ENCODE peak calls at places on chromosome 16, in seven cellular contexts. One of them, this sample, is unnamed.

GRCh38 chr16:87201052-87201451 is 116.1 kb downstream of the C16orf95 start:
- DNase-seq in CD8-positive, alpha-beta T cell: no peak
- DNase-seq in IMR-90: peak; percentile 99
- DNase-seq in esophagus muscularis mucosa: no peak
- DNase-seq in GM23338: no peak
- DNase-seq in HCT116: no peak
- DNase-seq in substantia nigra: no peak
- DNase-seq in this sample: peak; percentile 20

GRCh38 chr16:51540259-51540658 is 389.2 kb upstream of the SALL1 start:
- DNase-seq in HCT116: no peak
- DNase-seq in esophagus muscularis mucosa: peak; percentile 53
- DNase-seq in GM23338: no peak
- DNase-seq in IMR-90: peak; percentile 29
- DNase-seq in substantia nigra: no peak
- DNase-seq in CD8-positive, alpha-beta T cell: no peak
- DNase-seq in this sample: no peak

GRCh38 chr16:4679156-4679853 is 14.1 kb upstream of the NUDT16L1 start:
- DNase-seq in CD8-positive, alpha-beta T cell: no peak
- DNase-seq in HCT116: no peak
- DNase-seq in esophagus muscularis mucosa: no peak
- DNase-seq in substantia nigra: no peak
- DNase-seq in IMR-90: no peak
- DNase-seq in GM23338: no peak
- DNase-seq in this sample: no peak

GRCh38 chr16:56382901-56383355 is 42.4 kb downstream of the AMFR start:
- DNase-seq in esophagus muscularis mucosa: no peak
- DNase-seq in substantia nigra: no peak
- DNase-seq in CD8-positive, alpha-beta T cell: no peak
- DNase-seq in HCT116: no peak
- DNase-seq in IMR-90: peak; percentile 87
- DNase-seq in GM23338: no peak
- DNase-seq in this sample: peak; percentile 54

GRCh38 chr16:86343733-86344585 is 166.4 kb upstream of the FOXF1 start:
- DNase-seq in CD8-positive, alpha-beta T cell: no peak
- DNase-seq in IMR-90: peak; percentile 54
- DNase-seq in HCT116: no peak
- DNase-seq in esophagus muscularis mucosa: no peak
- DNase-seq in GM23338: no peak
- DNase-seq in substantia nigra: no peak
- DNase-seq in this sample: no peak

GRCh38 chr16:67428146-67428731 is 2.7 kb upstream of the HSD11B2 start:
- DNase-seq in HCT116: peak; percentile 42
- DNase-seq in esophagus muscularis mucosa: no peak
- DNase-seq in GM23338: peak; percentile 94
- DNase-seq in substantia nigra: peak; percentile 46
- DNase-seq in CD8-positive, alpha-beta T cell: peak; percentile 25
- DNase-seq in IMR-90: peak; percentile 47
- DNase-seq in this sample: no peak

GRCh38 chr16:57301126-57301817 is 16.8 kb upstream of the PLLP start:
- DNase-seq in substantia nigra: no peak
- DNase-seq in HCT116: no peak
- DNase-seq in GM23338: peak; percentile 65
- DNase-seq in esophagus muscularis mucosa: no peak
- DNase-seq in CD8-positive, alpha-beta T cell: no peak
- DNase-seq in IMR-90: no peak
- DNase-seq in this sample: no peak

GRCh38 chr16:85235988-85236831 is 123.9 kb upstream of the CIBAR2 start:
- DNase-seq in GM23338: no peak
- DNase-seq in substantia nigra: no peak
- DNase-seq in IMR-90: no peak
- DNase-seq in esophagus muscularis mucosa: no peak
- DNase-seq in HCT116: no peak
- DNase-seq in CD8-positive, alpha-beta T cell: no peak
- DNase-seq in this sample: no peak

GRCh38 chr16:56116577-56116964 is 74.7 kb upstream of the GNAO1 start:
- DNase-seq in IMR-90: no peak
- DNase-seq in HCT116: no peak
- DNase-seq in esophagus muscularis mucosa: no peak
- DNase-seq in substantia nigra: no peak
- DNase-seq in GM23338: peak; percentile 45
- DNase-seq in CD8-positive, alpha-beta T cell: no peak
- DNase-seq in this sample: no peak

GRCh38 chr16:53817812-53818211 is 113.9 kb downstream of the FTO start:
- DNase-seq in HCT116: no peak
- DNase-seq in GM23338: no peak
- DNase-seq in substantia nigra: no peak
- DNase-seq in IMR-90: peak; percentile 44
- DNase-seq in CD8-positive, alpha-beta T cell: no peak
- DNase-seq in esophagus muscularis mucosa: no peak
- DNase-seq in this sample: no peak

GRCh38 chr16:67431077-67431804 is at the start of gene HSD11B2:
- DNase-seq in IMR-90: peak; percentile 45
- DNase-seq in GM23338: peak; percentile 83
- DNase-seq in substantia nigra: peak; percentile 35
- DNase-seq in esophagus muscularis mucosa: no peak
- DNase-seq in HCT116: peak; percentile 40
- DNase-seq in CD8-positive, alpha-beta T cell: no peak
- DNase-seq in this sample: no peak

GRCh38 chr16:2979669-2980226 is 498 bp downstream of the PKMYT1 start:
- DNase-seq in GM23338: peak; percentile 46
- DNase-seq in esophagus muscularis mucosa: no peak
- DNase-seq in CD8-positive, alpha-beta T cell: no peak
- DNase-seq in IMR-90: peak; percentile 2
- DNase-seq in HCT116: no peak
- DNase-seq in substantia nigra: no peak
- DNase-seq in this sample: no peak

GRCh38 chr16:16030449-16030848 is 81.0 kb downstream of the ABCC1 start:
- DNase-seq in CD8-positive, alpha-beta T cell: no peak
- DNase-seq in GM23338: no peak
- DNase-seq in HCT116: no peak
- DNase-seq in IMR-90: no peak
- DNase-seq in substantia nigra: no peak
- DNase-seq in esophagus muscularis mucosa: no peak
- DNase-seq in this sample: no peak

GRCh38 chr16:76943936-76944335 is 247.1 kb upstream of the MON1B start:
- DNase-seq in CD8-positive, alpha-beta T cell: no peak
- DNase-seq in GM23338: no peak
- DNase-seq in esophagus muscularis mucosa: no peak
- DNase-seq in IMR-90: no peak
- DNase-seq in HCT116: no peak
- DNase-seq in substantia nigra: no peak
- DNase-seq in this sample: no peak

GRCh38 chr16:30005341-30006094 is 5.3 kb downstream of the DOC2A start:
- DNase-seq in HCT116: no peak
- DNase-seq in CD8-positive, alpha-beta T cell: peak; percentile 17
- DNase-seq in GM23338: peak; percentile 79
- DNase-seq in IMR-90: peak; percentile 31
- DNase-seq in esophagus muscularis mucosa: no peak
- DNase-seq in substantia nigra: no peak
- DNase-seq in this sample: no peak

GRCh38 chr16:9836118-9836736 is 346.0 kb downstream of the GRIN2A start:
- DNase-seq in esophagus muscularis mucosa: peak; percentile 12
- DNase-seq in HCT116: no peak
- DNase-seq in CD8-positive, alpha-beta T cell: no peak
- DNase-seq in GM23338: peak; percentile 72
- DNase-seq in substantia nigra: no peak
- DNase-seq in IMR-90: no peak
- DNase-seq in this sample: no peak

GRCh38 chr16:73319747-73320146 is 271.8 kb upstream of the ZFHX3 start:
- DNase-seq in esophagus muscularis mucosa: no peak
- DNase-seq in GM23338: peak; percentile 34
- DNase-seq in HCT116: no peak
- DNase-seq in CD8-positive, alpha-beta T cell: no peak
- DNase-seq in IMR-90: no peak
- DNase-seq in substantia nigra: no peak
- DNase-seq in this sample: no peak

GRCh38 chr16:9091867-9092281 is 430 bp downstream of the HAPSTR1 start:
- DNase-seq in IMR-90: no peak
- DNase-seq in GM23338: no peak
- DNase-seq in HCT116: no peak
- DNase-seq in esophagus muscularis mucosa: no peak
- DNase-seq in CD8-positive, alpha-beta T cell: peak; percentile 21
- DNase-seq in substantia nigra: peak; percentile 60
- DNase-seq in this sample: no peak

GRCh38 chr16:19718624-19718965 is 524 bp downstream of the IQCK start:
- DNase-seq in HCT116: no peak
- DNase-seq in esophagus muscularis mucosa: no peak
- DNase-seq in IMR-90: peak; percentile 9
- DNase-seq in substantia nigra: no peak
- DNase-seq in CD8-positive, alpha-beta T cell: no peak
- DNase-seq in GM23338: peak; percentile 83
- DNase-seq in this sample: no peak

GRCh38 chr16:64629622-64630021 is 492.2 kb downstream of the CDH11 start:
- DNase-seq in CD8-positive, alpha-beta T cell: no peak
- DNase-seq in GM23338: no peak
- DNase-seq in substantia nigra: no peak
- DNase-seq in IMR-90: no peak
- DNase-seq in esophagus muscularis mucosa: no peak
- DNase-seq in HCT116: no peak
- DNase-seq in this sample: no peak

GRCh38 chr16:60636117-60636516 is 1400.1 kb downstream of the CDH8 start:
- DNase-seq in GM23338: peak; percentile 48
- DNase-seq in CD8-positive, alpha-beta T cell: no peak
- DNase-seq in substantia nigra: no peak
- DNase-seq in HCT116: no peak
- DNase-seq in esophagus muscularis mucosa: no peak
- DNase-seq in IMR-90: no peak
- DNase-seq in this sample: no peak

GRCh38 chr16:28590384-28591340 is 6.2 kb downstream of the SULT1A2 start:
- DNase-seq in CD8-positive, alpha-beta T cell: no peak
- DNase-seq in esophagus muscularis mucosa: no peak
- DNase-seq in substantia nigra: no peak
- DNase-seq in HCT116: no peak
- DNase-seq in IMR-90: no peak
- DNase-seq in GM23338: no peak
- DNase-seq in this sample: no peak

GRCh38 chr16:47612711-47613110 is 151.6 kb downstream of the PHKB start:
- DNase-seq in CD8-positive, alpha-beta T cell: no peak
- DNase-seq in esophagus muscularis mucosa: no peak
- DNase-seq in GM23338: no peak
- DNase-seq in IMR-90: peak; percentile 26
- DNase-seq in substantia nigra: no peak
- DNase-seq in HCT116: no peak
- DNase-seq in this sample: peak; percentile 14

GRCh38 chr16:11149011-11149616 is 106.9 kb downstream of the SOCS1 start:
- DNase-seq in HCT116: no peak
- DNase-seq in substantia nigra: no peak
- DNase-seq in IMR-90: peak; percentile 27
- DNase-seq in GM23338: no peak
- DNase-seq in esophagus muscularis mucosa: no peak
- DNase-seq in CD8-positive, alpha-beta T cell: no peak
- DNase-seq in this sample: no peak

GRCh38 chr16:74730049-74730683 is 29.5 kb upstream of the MLKL start:
- DNase-seq in GM23338: no peak
- DNase-seq in IMR-90: no peak
- DNase-seq in CD8-positive, alpha-beta T cell: no peak
- DNase-seq in substantia nigra: no peak
- DNase-seq in esophagus muscularis mucosa: no peak
- DNase-seq in HCT116: no peak
- DNase-seq in this sample: peak; percentile 64
- H3K27ac ChIP-seq in GM23338: no peak overlapping the region
- H3K27ac ChIP-seq in IMR-90: no peak overlapping the region
- H3K27ac ChIP-seq in CD8-positive, alpha-beta T cell: no peak overlapping the region
- H3K27ac ChIP-seq in substantia nigra: peak overlapping the region; percentile 90
- H3K27ac ChIP-seq in esophagus muscularis mucosa: no peak overlapping the region
- H3K27ac ChIP-seq in HCT116: no peak overlapping the region
- H3K27ac ChIP-seq in this sample: peak overlapping the region; percentile 55

GRCh38 chr16:90083139-90083538 is 6.0 kb upstream of the PRDM7 start:
- DNase-seq in CD8-positive, alpha-beta T cell: no peak
- DNase-seq in HCT116: no peak
- DNase-seq in esophagus muscularis mucosa: no peak
- DNase-seq in substantia nigra: no peak
- DNase-seq in IMR-90: no peak
- DNase-seq in GM23338: no peak
- DNase-seq in this sample: no peak

GRCh38 chr16:90078594-90078895 is 1.4 kb upstream of the PRDM7 start:
- DNase-seq in GM23338: no peak
- DNase-seq in substantia nigra: no peak
- DNase-seq in CD8-positive, alpha-beta T cell: no peak
- DNase-seq in esophagus muscularis mucosa: no peak
- DNase-seq in IMR-90: no peak
- DNase-seq in HCT116: no peak
- DNase-seq in this sample: no peak

GRCh38 chr16:90081606-90081970 is 4.5 kb upstream of the PRDM7 start:
- DNase-seq in CD8-positive, alpha-beta T cell: no peak
- DNase-seq in substantia nigra: no peak
- DNase-seq in GM23338: no peak
- DNase-seq in esophagus muscularis mucosa: no peak
- DNase-seq in HCT116: no peak
- DNase-seq in IMR-90: no peak
- DNase-seq in this sample: no peak

DNA sequence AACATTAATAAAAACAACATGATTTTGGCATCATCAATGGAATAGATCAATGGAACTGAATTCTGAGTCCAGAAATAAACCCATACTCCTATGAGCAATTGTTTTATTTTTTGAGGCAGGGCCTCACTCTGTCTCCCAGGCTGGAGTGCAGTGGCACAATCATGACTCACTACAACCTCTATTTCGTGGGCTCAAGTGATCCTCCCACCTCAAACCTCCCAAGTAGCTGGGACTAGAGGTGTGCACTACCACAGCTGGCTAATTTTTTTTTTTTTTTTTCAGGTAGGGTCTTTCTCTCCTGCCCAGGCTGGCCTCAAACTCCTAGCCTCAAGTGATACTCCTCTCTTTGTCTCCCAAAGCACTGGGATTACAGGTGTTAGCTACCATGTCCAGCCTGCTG is 7.1 kb upstream of the PRDM7 start:
- DNase-seq in GM23338: no peak
- DNase-seq in CD8-positive, alpha-beta T cell: no peak
- DNase-seq in IMR-90: no peak
- DNase-seq in HCT116: no peak
- DNase-seq in substantia nigra: no peak
- DNase-seq in esophagus muscularis mucosa: no peak
- DNase-seq in this sample: no peak
- H3K27ac ChIP-seq in GM23338: no peak overlapping the region
- H3K27ac ChIP-seq in CD8-positive, alpha-beta T cell: no peak overlapping the region
- H3K27ac ChIP-seq in IMR-90: no peak overlapping the region
- H3K27ac ChIP-seq in HCT116: no peak overlapping the region
- H3K27ac ChIP-seq in substantia nigra: no peak overlapping the region
- H3K27ac ChIP-seq in esophagus muscularis mucosa: no peak overlapping the region
- H3K27ac ChIP-seq in this sample: no peak overlapping the region

GRCh38 chr16:81444448-81445121 is at the start of gene CMIP:
- DNase-seq in esophagus muscularis mucosa: no peak
- DNase-seq in IMR-90: peak; percentile 72
- DNase-seq in CD8-positive, alpha-beta T cell: peak; percentile 68
- DNase-seq in HCT116: peak; percentile 50
- DNase-seq in substantia nigra: peak; percentile 75
- DNase-seq in GM23338: peak; percentile 86
- DNase-seq in this sample: peak; percentile 26
- H3K27ac ChIP-seq in esophagus muscularis mucosa: peak within 1 kb of the TSS; percentile 80
- H3K27ac ChIP-seq in IMR-90: peak within 1 kb of the TSS; percentile 80
- H3K27ac ChIP-seq in CD8-positive, alpha-beta T cell: peak within 1 kb of the TSS; percentile 37
- H3K27ac ChIP-seq in HCT116: peak within 1 kb of the TSS; percentile 59
- H3K27ac ChIP-seq in substantia nigra: peak within 1 kb of the TSS; percentile 67
- H3K27ac ChIP-seq in GM23338: peak within 1 kb of the TSS; percentile 88
- H3K27ac ChIP-seq in this sample: peak within 1 kb of the TSS; percentile 97

DNA sequence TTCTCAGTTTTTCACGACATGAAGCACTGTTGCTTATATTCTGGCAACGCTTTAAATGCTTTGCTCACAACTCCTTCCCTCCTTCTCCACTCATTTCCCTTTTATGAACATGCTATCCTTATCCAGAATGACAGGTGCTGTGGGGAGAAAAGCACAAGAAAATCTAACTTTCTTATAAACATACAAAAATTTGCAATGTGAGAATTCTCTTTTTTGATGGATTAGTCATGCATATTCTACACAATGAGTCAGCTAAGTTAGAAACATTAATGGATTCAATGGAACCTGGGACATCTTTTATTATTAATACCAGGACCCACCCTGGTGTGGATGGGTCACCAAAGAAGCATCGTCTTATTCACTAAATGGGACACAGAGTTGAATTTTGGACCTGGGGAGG is 234.6 kb upstream of the CDH5 start:
- DNase-seq in esophagus muscularis mucosa: no peak
- DNase-seq in substantia nigra: no peak
- DNase-seq in CD8-positive, alpha-beta T cell: no peak
- DNase-seq in HCT116: no peak
- DNase-seq in IMR-90: peak; percentile 82
- DNase-seq in GM23338: no peak
- DNase-seq in this sample: no peak
- H3K27ac ChIP-seq in esophagus muscularis mucosa: no peak overlapping the region
- H3K27ac ChIP-seq in substantia nigra: no peak overlapping the region
- H3K27ac ChIP-seq in CD8-positive, alpha-beta T cell: no peak overlapping the region
- H3K27ac ChIP-seq in HCT116: no peak overlapping the region
- H3K27ac ChIP-seq in IMR-90: peak overlapping the region; percentile 97
- H3K27ac ChIP-seq in GM23338: no peak overlapping the region
- H3K27ac ChIP-seq in this sample: no peak overlapping the region